ENCODE peak calls at places on chromosomes 2 and 18, in nine cellular contexts. C is iris pigment epithelial cell; L is iPS DF 6.9; I is brain pericyte; M is esophagus squamous epithelium; V is astrocyte; O is H4; S is CD8-positive, alpha-beta T cell; J is T-helper 2 cell. B is an unnamed sample.

GRCh38 chr2:45857848-45858520 is 206.5 kb downstream of the PRKCE start:
- DNase-seq in O (no peak), M (no peak), L (no peak), S (no peak), V (no peak), J (no peak), I (no peak), C (no peak), B (no peak)

GRCh38 chr18:59560556-59560955 is 136.7 kb downstream of the CCBE1 start:
- DNase-seq in J (no peak), O (no peak), C (no peak), V (no peak), I (no peak), L (no peak), M (no peak), S (no peak), B (no peak)

GRCh38 chr18:3595282-3596273 is 145.6 kb downstream of the TGIF1 start:
- DNase-seq in S (no peak), I (no peak), O (peak; percentile 88), C (peak; percentile 97), V (peak; percentile 99), J (no peak), L (no peak), M (no peak), B (peak; percentile 97)

GRCh38 chr18:65039578-65039977 is 711.2 kb upstream of the CDH7 start:
- DNase-seq in S (no peak), M (no peak), J (no peak), C (no peak), I (no peak), L (no peak), V (no peak), O (no peak), B (no peak)

GRCh38 chr2:61707984-61708852 is 145.6 kb downstream of the FAM161A start:
- DNase-seq in O (peak; percentile 51), V (peak; percentile 56), S (no peak), J (no peak), M (no peak), C (peak; percentile 84), L (no peak), I (no peak), B (peak; percentile 62)

GRCh38 chr2:69549421-69549820 is 94.1 kb downstream of the AAK1 start:
- DNase-seq in O (no peak), I (no peak), M (no peak), S (no peak), C (peak; percentile 70), L (no peak), V (peak; percentile 66), J (no peak), B (no peak)

GRCh38 chr2:223970343-223971128 is 13.3 kb downstream of the MRPL44 start:
- DNase-seq in L (no peak), V (peak; percentile 25), J (no peak), S (peak; percentile 55), O (peak; percentile 34), M (no peak), C (peak; percentile 60), I (no peak), B (peak; percentile 45)

GRCh38 chr2:238876232-238876630 is 28.3 kb downstream of the TWIST2 start:
- DNase-seq in V (no peak), I (no peak), L (no peak), C (no peak), J (no peak), S (no peak), O (no peak), M (no peak), B (no peak)

GRCh38 chr18:61595615-61596014 is 262.4 kb downstream of the CDH20 start:
- DNase-seq in M (no peak), J (no peak), V (peak; percentile 85), O (no peak), L (no peak), S (no peak), I (no peak), C (no peak), B (peak; percentile 80)

GRCh38 chr18:46452820-46453219 is 204.2 kb downstream of the LOXHD1 start:
- DNase-seq in L (no peak), O (no peak), V (peak; percentile 33), C (peak; percentile 23), M (no peak), I (no peak), J (no peak), S (no peak), B (no peak)

GRCh38 chr2:128237081-128237534 is 81.6 kb downstream of the HS6ST1 start:
- DNase-seq in V (peak; percentile 83), J (no peak), C (peak; percentile 72), O (no peak), I (no peak), L (no peak), S (no peak), M (no peak), B (peak; percentile 86)

GRCh38 chr18:22710628-22711380 is 222.3 kb upstream of the RBBP8 start:
- DNase-seq in S (no peak), J (no peak), M (no peak), V (peak; percentile 50), I (no peak), L (no peak), O (peak; percentile 17), C (peak; percentile 75), B (peak; percentile 49)

GRCh38 chr2:37645363-37645762 is 26.1 kb downstream of the CDC42EP3 start:
- DNase-seq in L (no peak), I (no peak), M (no peak), C (no peak), V (peak; percentile 60), J (no peak), S (no peak), O (peak; percentile 3), B (peak; percentile 73)

GRCh38 chr2:219469186-219469724 is 29.4 kb upstream of the GMPPA start:
- DNase-seq in I (no peak), V (peak; percentile 72), O (peak; percentile 47), S (no peak), J (no peak), L (no peak), C (peak; percentile 60), M (no peak), B (peak; percentile 81)

GRCh38 chr2:11080253-11081115 is 74.8 kb upstream of the SLC66A3 start:
- DNase-seq in L (no peak), O (no peak), V (no peak), J (no peak), I (no peak), M (no peak), S (no peak), C (no peak), B (no peak)

GRCh38 chr2:124778076-124778475 is 753.0 kb downstream of the CNTNAP5 start:
- DNase-seq in M (no peak), J (no peak), S (no peak), V (no peak), L (no peak), I (no peak), O (peak; percentile 68), C (peak; percentile 4), B (peak; percentile 1)

GRCh38 chr18:28065031-28065792 is 111.7 kb downstream of the CDH2 start:
- DNase-seq in L (no peak), I (no peak), S (no peak), J (no peak), M (no peak), O (peak; percentile 27), C (peak; percentile 87), V (peak; percentile 98), B (peak; percentile 99)

B was measured in fibroblast of lung.